ENCODE peak calls at places on chromosomes 6 and 20, in four cellular contexts. One of them, this sample, is unnamed.

GRCh38 chr20:20210327-20210726 is 157.6 kb upstream of the INSM1 start:
- DNase-seq in ovary: no peak
- DNase-seq in adrenal gland: no peak
- DNase-seq in upper lobe of left lung: no peak
- DNase-seq in this sample: no peak

GRCh38 chr20:45782890-45783289 is 8.8 kb downstream of the WFDC3 start:
- DNase-seq in ovary: no peak
- DNase-seq in adrenal gland: no peak
- DNase-seq in upper lobe of left lung: no peak
- DNase-seq in this sample: no peak

GRCh38 chr6:21265264-21266044 is 328.1 kb upstream of the SOX4 start:
- DNase-seq in ovary: no peak
- DNase-seq in adrenal gland: no peak
- DNase-seq in upper lobe of left lung: no peak
- DNase-seq in this sample: no peak

GRCh38 chr6:26331809-26332226 is 33.2 kb upstream of the BTN3A2 start:
- DNase-seq in ovary: no peak
- DNase-seq in adrenal gland: no peak
- DNase-seq in upper lobe of left lung: no peak
- DNase-seq in this sample: no peak

GRCh38 chr6:34901930-34902329 is 12.9 kb downstream of the ANKS1A start:
- DNase-seq in ovary: no peak
- DNase-seq in adrenal gland: no peak
- DNase-seq in upper lobe of left lung: no peak
- DNase-seq in this sample: no peak

GRCh38 chr6:129381885-129382284 is 328.1 kb downstream of the ARHGAP18 start:
- DNase-seq in ovary: no peak
- DNase-seq in adrenal gland: no peak
- DNase-seq in upper lobe of left lung: no peak
- DNase-seq in this sample: no peak

GRCh38 chr6:73180718-73181619 is 44.3 kb downstream of the KHDC1L start:
- DNase-seq in ovary: no peak
- DNase-seq in adrenal gland: peak
- DNase-seq in upper lobe of left lung: no peak
- DNase-seq in this sample: peak

GRCh38 chr20:59948828-59949720 is 8.9 kb downstream of the FAM217B start:
- DNase-seq in ovary: no peak
- DNase-seq in adrenal gland: no peak
- DNase-seq in upper lobe of left lung: no peak
- DNase-seq in this sample: no peak

DNA sequence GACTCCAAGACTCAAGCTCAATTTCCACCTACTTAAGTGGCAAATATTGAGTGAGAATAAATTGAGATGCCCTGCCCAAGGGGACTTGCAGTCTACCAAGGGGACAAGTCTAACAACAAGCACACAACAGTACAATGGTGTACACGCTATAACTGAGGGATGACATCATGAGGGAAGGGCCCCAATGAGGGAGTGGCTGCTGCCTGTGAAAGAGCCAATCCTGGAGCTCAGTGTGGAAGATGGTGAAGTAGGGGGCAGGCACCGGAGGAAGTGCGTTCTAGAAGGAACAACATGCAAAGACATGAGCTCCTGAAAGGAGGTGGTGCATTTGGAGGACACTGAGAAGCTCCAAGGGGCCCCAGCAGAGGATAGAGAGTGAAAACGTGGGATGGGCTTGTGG is 46.9 kb upstream of the ARMH2 start:
- DNase-seq in ovary: no peak
- DNase-seq in adrenal gland: no peak
- DNase-seq in upper lobe of left lung: no peak
- DNase-seq in this sample: no peak
- TF ChIP-seq CTCF in ovary: no peak
- TF ChIP-seq CTCF in adrenal gland: no peak
- TF ChIP-seq CTCF in upper lobe of left lung: no peak
- TF ChIP-seq CTCF in this sample: no peak

GRCh38 chr20:52996726-52997125 is 24.6 kb downstream of the TSHZ2 start:
- DNase-seq in ovary: no peak
- DNase-seq in adrenal gland: no peak
- DNase-seq in upper lobe of left lung: no peak
- DNase-seq in this sample: no peak

GRCh38 chr20:52999040-52999439 is 26.9 kb downstream of the TSHZ2 start:
- DNase-seq in ovary: no peak
- DNase-seq in adrenal gland: no peak
- DNase-seq in upper lobe of left lung: no peak
- DNase-seq in this sample: no peak

GRCh38 chr20:52996130-52996529 is 24.0 kb downstream of the TSHZ2 start:
- DNase-seq in ovary: no peak
- DNase-seq in adrenal gland: no peak
- DNase-seq in upper lobe of left lung: no peak
- DNase-seq in this sample: no peak

GRCh38 chr20:53001502-53002301 is 29.5 kb downstream of the TSHZ2 start:
- DNase-seq in ovary: no peak
- DNase-seq in adrenal gland: no peak
- DNase-seq in upper lobe of left lung: no peak
- DNase-seq in this sample: no peak

GRCh38 chr20:52998268-52998667 is 26.1 kb downstream of the TSHZ2 start:
- DNase-seq in ovary: no peak
- DNase-seq in adrenal gland: no peak
- DNase-seq in upper lobe of left lung: no peak
- DNase-seq in this sample: no peak
- TF ChIP-seq POLR2A in ovary: no peak
- TF ChIP-seq POLR2A in adrenal gland: no peak
- TF ChIP-seq POLR2A in upper lobe of left lung: no peak
- TF ChIP-seq POLR2A in this sample: no peak

DNA sequence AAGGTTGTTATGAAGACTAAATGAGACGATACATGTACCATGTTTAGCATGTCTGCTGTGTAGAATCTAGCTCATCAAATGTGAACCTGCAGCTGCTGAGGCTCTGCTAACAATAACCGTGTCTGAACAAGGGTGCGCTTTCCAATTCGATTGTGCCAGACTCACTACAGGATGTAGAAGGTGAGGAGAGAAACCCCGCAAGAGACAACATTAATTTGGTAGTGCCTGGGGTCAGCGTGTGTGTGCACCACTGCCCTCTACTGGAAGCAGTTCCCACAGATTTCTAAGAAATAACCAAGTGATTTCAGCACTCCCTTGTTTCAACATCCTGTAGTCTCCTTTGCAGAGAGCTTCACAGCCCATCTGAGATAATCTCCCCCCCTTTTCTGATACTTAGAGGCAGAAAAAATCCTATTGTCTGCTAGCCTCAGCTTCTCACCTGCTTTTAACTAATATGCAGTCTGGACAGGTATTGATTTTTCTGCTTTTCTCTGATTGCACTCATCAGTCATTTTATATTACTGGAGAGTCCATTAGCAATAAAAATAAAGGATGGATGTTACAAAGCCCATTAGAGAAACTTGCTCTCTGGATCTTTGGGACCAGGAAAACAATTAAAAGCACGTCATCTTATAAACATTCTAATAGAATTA is 96.7 kb upstream of the BACH2 start:
- DNase-seq in ovary: peak
- DNase-seq in adrenal gland: peak
- DNase-seq in upper lobe of left lung: no peak
- DNase-seq in this sample: peak
- TF ChIP-seq CTCF in ovary: peak
- TF ChIP-seq CTCF in adrenal gland: peak
- TF ChIP-seq CTCF in upper lobe of left lung: peak
- TF ChIP-seq CTCF in this sample: peak

DNA sequence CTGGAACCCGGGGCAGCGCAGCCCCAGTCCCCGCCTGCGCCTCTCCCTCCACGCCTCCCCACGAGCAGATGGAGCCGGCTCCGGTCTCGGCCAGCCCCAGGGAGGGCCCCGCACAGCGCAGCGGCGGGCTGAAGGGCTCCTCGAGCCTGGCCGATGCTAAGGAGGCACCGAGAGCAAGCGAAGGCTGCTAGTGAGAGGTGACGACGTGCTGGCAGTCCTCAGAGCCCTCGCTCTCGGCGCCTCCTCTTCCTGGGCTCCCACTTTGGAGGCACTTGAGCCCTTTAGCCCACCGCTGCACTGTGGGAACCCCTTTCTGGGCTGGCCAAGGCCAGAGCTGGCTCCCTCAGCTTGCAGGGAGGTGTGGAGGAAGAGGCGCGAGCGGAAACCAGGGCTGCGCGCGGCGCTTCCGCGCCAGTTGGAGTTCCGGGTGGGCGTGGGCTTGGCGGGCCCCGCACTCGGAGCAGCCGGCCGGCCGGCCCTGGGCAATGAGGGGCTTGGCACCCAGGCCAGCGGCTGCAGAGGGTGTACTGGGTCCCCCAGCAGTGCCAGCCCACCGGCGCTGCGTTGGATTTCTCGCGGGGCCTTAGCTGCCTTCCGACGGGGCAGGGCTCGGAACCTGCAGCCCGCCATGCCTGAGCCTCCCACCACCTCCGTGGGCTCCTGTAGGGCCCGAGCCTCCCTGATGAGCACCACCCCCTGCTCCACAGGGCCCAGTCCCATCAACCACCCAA is 2.5 kb upstream of the TMEM14C start:
- DNase-seq in ovary: peak
- DNase-seq in adrenal gland: no peak
- DNase-seq in upper lobe of left lung: peak
- DNase-seq in this sample: peak
- TF ChIP-seq POLR2A in ovary: no peak
- TF ChIP-seq POLR2A in adrenal gland: no peak
- TF ChIP-seq POLR2A in upper lobe of left lung: no peak
- TF ChIP-seq POLR2A in this sample: peak

GRCh38 chr6:135411849-135412248 is 85.7 kb downstream of the AHI1 start:
- DNase-seq in ovary: no peak
- DNase-seq in adrenal gland: no peak
- DNase-seq in upper lobe of left lung: no peak
- DNase-seq in this sample: no peak

GRCh38 chr6:135410856-135411255 is 86.7 kb downstream of the AHI1 start:
- DNase-seq in ovary: no peak
- DNase-seq in adrenal gland: no peak
- DNase-seq in upper lobe of left lung: no peak
- DNase-seq in this sample: no peak

DNA sequence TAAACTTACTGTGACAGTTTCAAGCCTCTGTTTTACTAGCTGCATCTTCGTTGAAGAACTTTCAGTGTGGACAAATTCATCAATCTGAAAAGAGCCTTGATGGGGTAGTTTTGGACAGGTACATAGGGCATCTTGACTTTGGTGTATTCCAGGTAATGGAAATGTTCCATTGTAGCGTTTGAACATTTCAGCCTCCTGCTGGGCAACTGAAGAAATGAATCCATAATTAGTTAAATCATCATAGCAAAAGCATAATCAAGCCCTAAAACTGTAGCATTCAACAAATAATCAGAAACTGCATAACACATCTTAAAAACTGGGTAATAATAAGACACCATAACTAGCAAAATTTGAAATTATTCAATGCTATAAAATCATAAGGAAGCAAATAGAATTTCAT is 86.2 kb downstream of the AHI1 start:
- DNase-seq in ovary: no peak
- DNase-seq in adrenal gland: no peak
- DNase-seq in upper lobe of left lung: no peak
- DNase-seq in this sample: no peak
- TF ChIP-seq CTCF in ovary: no peak
- TF ChIP-seq CTCF in adrenal gland: no peak
- TF ChIP-seq CTCF in upper lobe of left lung: no peak
- TF ChIP-seq CTCF in this sample: no peak

GRCh38 chr6:53239526-53239925 is 90.9 kb upstream of the GCM1 start:
- DNase-seq in ovary: no peak
- DNase-seq in adrenal gland: no peak
- DNase-seq in upper lobe of left lung: no peak
- DNase-seq in this sample: no peak
- TF ChIP-seq POLR2A in ovary: no peak
- TF ChIP-seq POLR2A in adrenal gland: no peak
- TF ChIP-seq POLR2A in upper lobe of left lung: no peak
- TF ChIP-seq POLR2A in this sample: no peak

DNA sequence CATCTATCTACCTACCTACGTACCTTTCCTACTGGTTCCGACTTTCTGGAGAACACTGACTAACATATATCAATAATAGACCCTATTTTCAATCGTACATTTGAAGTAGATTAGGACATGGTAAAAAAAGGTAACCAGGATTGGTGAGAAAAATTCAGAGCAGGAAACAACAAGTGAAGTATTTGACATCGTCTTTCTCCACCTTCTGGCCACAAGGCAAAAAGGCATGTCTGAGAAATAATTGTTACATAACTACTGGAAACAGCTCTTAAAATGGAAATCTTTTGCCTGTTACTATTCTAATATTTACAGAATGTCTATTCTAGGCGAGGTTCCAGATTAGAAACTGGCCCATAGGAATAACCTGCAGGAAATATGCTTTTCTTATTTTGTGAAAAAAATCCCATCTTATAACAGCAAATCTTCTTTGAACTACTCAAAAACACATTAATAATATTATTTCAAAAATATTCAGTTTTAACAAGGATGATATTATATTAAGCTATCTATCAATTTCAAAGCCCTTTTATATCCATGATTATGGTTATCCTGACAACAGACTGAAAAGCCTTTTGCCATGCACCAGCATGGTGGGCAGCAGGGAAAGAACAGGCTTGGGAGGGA is 80.8 kb downstream of the RCAN2 start:
- DNase-seq in ovary: no peak
- DNase-seq in adrenal gland: peak
- DNase-seq in upper lobe of left lung: no peak
- DNase-seq in this sample: no peak
- TF ChIP-seq CTCF in ovary: peak
- TF ChIP-seq CTCF in adrenal gland: peak
- TF ChIP-seq CTCF in upper lobe of left lung: peak
- TF ChIP-seq CTCF in this sample: peak

This sample was measured in Peyer's patch.